ENCODE peak calls at places on chromosomes 11 and 22, in five cellular contexts. One of them, this sample, is unnamed.

GRCh38 chr22:38203090-38203810 is 1.5 kb downstream of the MAFF start:
- DNase-seq in stimulated activated CD4-positive, alpha-beta T cell treated with anti-CD3 and anti-CD28 coated beads, Interleukin-15, amount 100 ng/mL, for 24 hours: peak; percentile 53
- DNase-seq in activated CD4-positive, CD25-positive, alpha-beta regulatory T cell treated with anti-CD3 and anti-CD28 coated beads, Interleukin-2, amount 50 U/mL, for 72 hours: peak; percentile 62
- DNase-seq in EL: peak; percentile 61
- DNase-seq in stimulated activated CD8-positive, alpha-beta memory T cell treated with anti-CD3 and anti-CD28 coated beads, Interleukin-15, amount 100 ng/mL, for 48 hours: no peak
- DNase-seq in this sample: peak; percentile 43

GRCh38 chr11:3165152-3165705 is at the start of gene OSBPL5:
- DNase-seq in stimulated activated CD4-positive, alpha-beta T cell treated with anti-CD3 and anti-CD28 coated beads, Interleukin-15, amount 100 ng/mL, for 24 hours: peak; percentile 72
- DNase-seq in activated CD4-positive, CD25-positive, alpha-beta regulatory T cell treated with anti-CD3 and anti-CD28 coated beads, Interleukin-2, amount 50 U/mL, for 72 hours: no peak
- DNase-seq in EL: peak; percentile 75
- DNase-seq in stimulated activated CD8-positive, alpha-beta memory T cell treated with anti-CD3 and anti-CD28 coated beads, Interleukin-15, amount 100 ng/mL, for 48 hours: peak; percentile 33
- DNase-seq in this sample: peak; percentile 77

GRCh38 chr22:22076361-22076760 is 93.8 kb upstream of the TOP3B start:
- DNase-seq in stimulated activated CD4-positive, alpha-beta T cell treated with anti-CD3 and anti-CD28 coated beads, Interleukin-15, amount 100 ng/mL, for 24 hours: no peak
- DNase-seq in activated CD4-positive, CD25-positive, alpha-beta regulatory T cell treated with anti-CD3 and anti-CD28 coated beads, Interleukin-2, amount 50 U/mL, for 72 hours: no peak
- DNase-seq in EL: no peak
- DNase-seq in stimulated activated CD8-positive, alpha-beta memory T cell treated with anti-CD3 and anti-CD28 coated beads, Interleukin-15, amount 100 ng/mL, for 48 hours: no peak
- DNase-seq in this sample: no peak

GRCh38 chr11:79087238-79087956 is 353.4 kb downstream of the TENM4 start:
- DNase-seq in stimulated activated CD4-positive, alpha-beta T cell treated with anti-CD3 and anti-CD28 coated beads, Interleukin-15, amount 100 ng/mL, for 24 hours: no peak
- DNase-seq in activated CD4-positive, CD25-positive, alpha-beta regulatory T cell treated with anti-CD3 and anti-CD28 coated beads, Interleukin-2, amount 50 U/mL, for 72 hours: no peak
- DNase-seq in EL: peak; percentile 85
- DNase-seq in stimulated activated CD8-positive, alpha-beta memory T cell treated with anti-CD3 and anti-CD28 coated beads, Interleukin-15, amount 100 ng/mL, for 48 hours: no peak
- DNase-seq in this sample: no peak

GRCh38 chr11:46413755-46414465 is 22.3 kb upstream of the CHRM4 start:
- DNase-seq in stimulated activated CD4-positive, alpha-beta T cell treated with anti-CD3 and anti-CD28 coated beads, Interleukin-15, amount 100 ng/mL, for 24 hours: no peak
- DNase-seq in activated CD4-positive, CD25-positive, alpha-beta regulatory T cell treated with anti-CD3 and anti-CD28 coated beads, Interleukin-2, amount 50 U/mL, for 72 hours: no peak
- DNase-seq in EL: peak; percentile 19
- DNase-seq in stimulated activated CD8-positive, alpha-beta memory T cell treated with anti-CD3 and anti-CD28 coated beads, Interleukin-15, amount 100 ng/mL, for 48 hours: no peak
- DNase-seq in this sample: no peak

GRCh38 chr11:82546556-82547162 is 187.0 kb downstream of the FAM181B start:
- DNase-seq in stimulated activated CD4-positive, alpha-beta T cell treated with anti-CD3 and anti-CD28 coated beads, Interleukin-15, amount 100 ng/mL, for 24 hours: no peak
- DNase-seq in activated CD4-positive, CD25-positive, alpha-beta regulatory T cell treated with anti-CD3 and anti-CD28 coated beads, Interleukin-2, amount 50 U/mL, for 72 hours: no peak
- DNase-seq in EL: no peak
- DNase-seq in stimulated activated CD8-positive, alpha-beta memory T cell treated with anti-CD3 and anti-CD28 coated beads, Interleukin-15, amount 100 ng/mL, for 48 hours: no peak
- DNase-seq in this sample: no peak

GRCh38 chr11:114285599-114285998 is 10.6 kb upstream of the NNMT start:
- DNase-seq in stimulated activated CD4-positive, alpha-beta T cell treated with anti-CD3 and anti-CD28 coated beads, Interleukin-15, amount 100 ng/mL, for 24 hours: no peak
- DNase-seq in activated CD4-positive, CD25-positive, alpha-beta regulatory T cell treated with anti-CD3 and anti-CD28 coated beads, Interleukin-2, amount 50 U/mL, for 72 hours: no peak
- DNase-seq in EL: peak; percentile 83
- DNase-seq in stimulated activated CD8-positive, alpha-beta memory T cell treated with anti-CD3 and anti-CD28 coated beads, Interleukin-15, amount 100 ng/mL, for 48 hours: no peak
- DNase-seq in this sample: no peak

GRCh38 chr22:20424937-20425587 is 12.6 kb downstream of the SCARF2 start:
- DNase-seq in stimulated activated CD4-positive, alpha-beta T cell treated with anti-CD3 and anti-CD28 coated beads, Interleukin-15, amount 100 ng/mL, for 24 hours: peak; percentile 45
- DNase-seq in activated CD4-positive, CD25-positive, alpha-beta regulatory T cell treated with anti-CD3 and anti-CD28 coated beads, Interleukin-2, amount 50 U/mL, for 72 hours: no peak
- DNase-seq in EL: no peak
- DNase-seq in stimulated activated CD8-positive, alpha-beta memory T cell treated with anti-CD3 and anti-CD28 coated beads, Interleukin-15, amount 100 ng/mL, for 48 hours: no peak
- DNase-seq in this sample: peak; percentile 84

This sample was measured in testis.